ENCODE peak calls at places on chromosomes 16 and 17, in six cellular contexts. J is K562, A is GM12878, Y is HepG2, V is GM12892, R is H1. Q is an unnamed sample.

GRCh38 chr16:85195271-85195647 is 83.0 kb upstream of the CIBAR2 start:
- DNase-seq in A (no peak), R (no peak), V (no peak), J (no peak), Y (no peak), Q (no peak)

GRCh38 chr16:48231675-48232214 is 12.4 kb upstream of the LONP2 start:
- DNase-seq in J (no peak), V (no peak), R (peak; percentile 29), Y (peak; percentile 49), A (no peak), Q (peak; percentile 35)

GRCh38 chr16:50946606-50947005 is 204.5 kb downstream of the SALL1 start:
- DNase-seq in A (no peak), Y (no peak), R (no peak), V (no peak), J (no peak), Q (no peak)

GRCh38 chr17:41537990-41538389 is 9.9 kb upstream of the KRT19 start:
- DNase-seq in R (no peak), V (no peak), J (no peak), Y (no peak), A (no peak), Q (no peak)

GRCh38 chr16:67017810-67018488 is 11.0 kb upstream of the CBFB start:
- DNase-seq in J (peak; percentile 84), Y (peak; percentile 99), A (peak; percentile 82), R (peak; percentile 78), V (peak; percentile 61), Q (peak; percentile 72)

GRCh38 chr17:8152112-8152775 is at the start of gene PER1:
- DNase-seq in A (peak; percentile 66), Y (peak; percentile 68), J (peak; percentile 87), V (peak; percentile 86), R (no peak), Q (peak; percentile 75)

GRCh38 chr17:80219013-80219776 is 938 bp downstream of the SGSH start:
- DNase-seq in Y (peak; percentile 53), A (peak; percentile 66), J (peak; percentile 68), V (peak; percentile 75), R (no peak), Q (peak; percentile 83)

GRCh38 chr17:46061435-46061834 is 62.4 kb downstream of the STH start:
- DNase-seq in J (no peak), A (no peak), V (no peak), R (no peak), Y (no peak), Q (no peak)

GRCh38 chr17:32489320-32490100 is 2.7 kb downstream of the CDK5R1 start:
- DNase-seq in A (no peak), J (no peak), V (no peak), Y (no peak), R (no peak), Q (no peak)

GRCh38 chr17:62679866-62680377 is 52.5 kb downstream of the MRC2 start:
- DNase-seq in Y (no peak), J (peak; percentile 49), R (no peak), A (no peak), V (no peak), Q (no peak)

GRCh38 chr16:2904100-2904921 is 7.4 kb upstream of the FLYWCH1 start:
- DNase-seq in A (no peak), Y (peak; percentile 73), J (peak; percentile 78), V (peak; percentile 90), R (no peak), Q (peak; percentile 92)
- TF ChIP-seq POLR2A in A (peak; percentile 74), Y (peak; percentile 60), J (peak; percentile 33), V (no peak), R (no peak), Q (no peak)

DNA sequence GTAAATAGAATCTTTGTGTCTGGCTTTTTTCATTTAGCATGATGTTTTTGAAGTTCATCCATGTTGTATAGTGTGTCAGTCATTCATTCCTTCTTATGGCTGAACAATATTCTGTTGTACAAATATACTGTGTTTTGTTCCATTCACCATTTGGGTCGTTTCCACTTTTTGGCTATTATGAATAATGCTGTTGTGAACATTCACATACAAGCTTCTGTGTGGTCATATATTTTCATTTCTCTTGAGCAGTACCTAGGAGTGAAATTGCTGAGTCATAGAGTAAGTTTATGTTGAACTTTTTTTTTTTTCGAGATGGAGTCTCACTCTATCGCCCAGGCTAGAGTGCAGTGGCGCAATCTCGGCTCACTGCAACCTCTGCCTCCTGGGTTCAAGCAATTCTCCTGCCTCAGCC is 32.3 kb upstream of the TAOK1 start:
- DNase-seq in Y (no peak), J (no peak), A (peak; percentile 19), R (no peak), V (no peak), Q (no peak)
- TF ChIP-seq TAF1 in Y (no peak), J (no peak), A (no peak), R (no peak), V (no peak), Q (no peak)

GRCh38 chr17:64941761-64942160 is 22.5 kb upstream of the LRRC37A3 start:
- DNase-seq in J (no peak), Y (no peak), R (no peak), A (no peak), V (no peak), Q (no peak)

GRCh38 chr17:64950871-64951270 is 31.6 kb upstream of the LRRC37A3 start:
- DNase-seq in A (no peak), Y (no peak), R (no peak), J (no peak), V (no peak), Q (no peak)

GRCh38 chr17:64947146-64947545 is 27.9 kb upstream of the LRRC37A3 start:
- DNase-seq in R (no peak), J (no peak), V (no peak), Y (no peak), A (no peak), Q (no peak)
- TF ChIP-seq POLR2A in R (no peak), J (no peak), V (no peak), Y (no peak), A (no peak), Q (no peak)

DNA sequence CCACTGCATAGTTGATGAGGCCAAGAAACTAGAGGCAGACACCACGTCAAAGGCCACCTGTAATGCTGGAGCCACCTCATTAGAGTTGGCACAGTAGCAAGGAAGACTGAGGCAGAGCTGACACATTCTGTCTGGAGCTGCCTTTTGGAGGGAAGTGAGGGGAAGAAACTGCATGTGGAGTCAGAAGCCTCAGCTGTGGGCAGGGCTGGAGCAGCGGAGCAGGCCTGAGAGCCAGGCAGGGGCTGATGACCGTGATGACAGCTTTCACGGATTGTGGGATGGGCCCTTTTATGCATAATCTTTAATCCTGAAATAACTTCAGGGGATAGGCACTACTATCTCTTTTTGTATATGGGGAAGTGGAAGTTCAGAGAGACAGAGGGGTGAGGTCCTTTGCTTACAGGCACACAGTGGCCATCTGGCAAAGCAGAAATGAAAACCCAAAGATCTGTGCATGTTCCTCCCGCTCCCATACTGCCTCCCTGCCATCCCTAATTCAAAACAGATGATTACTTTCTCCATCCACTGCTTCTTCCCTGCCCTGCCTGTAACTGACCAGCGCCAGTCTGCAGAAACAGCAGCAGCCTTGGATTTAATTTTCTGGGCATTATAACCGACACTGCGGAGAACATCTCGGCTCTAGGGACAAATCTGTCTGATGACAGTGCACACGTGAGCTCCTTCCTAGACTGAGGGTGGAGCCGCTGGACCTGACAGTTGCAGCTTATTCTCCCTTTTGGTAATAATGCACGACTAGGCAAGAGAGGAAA is 95.2 kb downstream of the UTP18 start:
- DNase-seq in Y (no peak), A (no peak), J (no peak), V (no peak), R (no peak), Q (no peak)
- TF ChIP-seq TAF1 in Y (no peak), A (no peak), J (no peak), V (no peak), R (no peak), Q (no peak)

Q was measured in GM12891.